ENCODE peak calls at places on chromosomes 1 and 21, in ten cellular contexts. One of them, this sample, is unnamed.

GRCh38 chr1:31064685-31065309 is 720 bp downstream of the PUM1 start:
- DNase-seq in NCI-H1105: no peak
- DNase-seq in HS-5: peak
- DNase-seq in activated CD4-positive, alpha-beta T cell treated with anti-CD3 and anti-CD28 coated beads for 24 hours: no peak
- DNase-seq in tibial artery: peak
- DNase-seq in ascending aorta: no peak
- DNase-seq in DND-41: no peak
- DNase-seq in sciatic nerve: peak
- DNase-seq in effector memory CD8-positive, alpha-beta T cell: no peak
- DNase-seq in WTC11: no peak
- DNase-seq in this sample: no peak

GRCh38 chr1:104466068-104466467 is 716.4 kb downstream of the AMY1C start:
- DNase-seq in tibial artery: no peak
- DNase-seq in ascending aorta: no peak
- DNase-seq in activated CD4-positive, alpha-beta T cell treated with anti-CD3 and anti-CD28 coated beads for 24 hours: no peak
- DNase-seq in NCI-H1105: no peak
- DNase-seq in WTC11: no peak
- DNase-seq in effector memory CD8-positive, alpha-beta T cell: no peak
- DNase-seq in DND-41: no peak
- DNase-seq in HS-5: no peak
- DNase-seq in sciatic nerve: no peak
- DNase-seq in this sample: no peak

GRCh38 chr1:64312431-64312830 is 109.0 kb downstream of the UBE2U start:
- DNase-seq in effector memory CD8-positive, alpha-beta T cell: no peak
- DNase-seq in DND-41: no peak
- DNase-seq in HS-5: no peak
- DNase-seq in activated CD4-positive, alpha-beta T cell treated with anti-CD3 and anti-CD28 coated beads for 24 hours: no peak
- DNase-seq in ascending aorta: no peak
- DNase-seq in NCI-H1105: no peak
- DNase-seq in tibial artery: no peak
- DNase-seq in sciatic nerve: no peak
- DNase-seq in WTC11: no peak
- DNase-seq in this sample: no peak

GRCh38 chr1:53739109-53739681 is at the start of gene GLIS1:
- DNase-seq in tibial artery: peak
- DNase-seq in sciatic nerve: peak
- DNase-seq in DND-41: no peak
- DNase-seq in HS-5: peak
- DNase-seq in activated CD4-positive, alpha-beta T cell treated with anti-CD3 and anti-CD28 coated beads for 24 hours: peak
- DNase-seq in ascending aorta: no peak
- DNase-seq in NCI-H1105: peak
- DNase-seq in effector memory CD8-positive, alpha-beta T cell: peak
- DNase-seq in WTC11: peak
- DNase-seq in this sample: no peak

GRCh38 chr1:212488436-212489283 is 55.9 kb downstream of the NENF start:
- DNase-seq in sciatic nerve: no peak
- DNase-seq in WTC11: no peak
- DNase-seq in NCI-H1105: no peak
- DNase-seq in tibial artery: peak
- DNase-seq in ascending aorta: peak
- DNase-seq in activated CD4-positive, alpha-beta T cell treated with anti-CD3 and anti-CD28 coated beads for 24 hours: no peak
- DNase-seq in effector memory CD8-positive, alpha-beta T cell: no peak
- DNase-seq in HS-5: no peak
- DNase-seq in DND-41: no peak
- DNase-seq in this sample: peak

GRCh38 chr1:157087030-157087429 is 12.6 kb downstream of the ETV3L start:
- DNase-seq in sciatic nerve: no peak
- DNase-seq in tibial artery: no peak
- DNase-seq in activated CD4-positive, alpha-beta T cell treated with anti-CD3 and anti-CD28 coated beads for 24 hours: no peak
- DNase-seq in ascending aorta: no peak
- DNase-seq in effector memory CD8-positive, alpha-beta T cell: no peak
- DNase-seq in NCI-H1105: no peak
- DNase-seq in WTC11: no peak
- DNase-seq in HS-5: no peak
- DNase-seq in DND-41: no peak
- DNase-seq in this sample: no peak

GRCh38 chr1:17742590-17742989 is 12.5 kb upstream of the ACTL8 start:
- DNase-seq in tibial artery: no peak
- DNase-seq in effector memory CD8-positive, alpha-beta T cell: no peak
- DNase-seq in DND-41: no peak
- DNase-seq in sciatic nerve: no peak
- DNase-seq in activated CD4-positive, alpha-beta T cell treated with anti-CD3 and anti-CD28 coated beads for 24 hours: no peak
- DNase-seq in WTC11: no peak
- DNase-seq in NCI-H1105: peak
- DNase-seq in ascending aorta: no peak
- DNase-seq in HS-5: no peak
- DNase-seq in this sample: no peak

GRCh38 chr1:15445390-15446122 is 7.3 kb downstream of the CTRC start:
- DNase-seq in HS-5: no peak
- DNase-seq in ascending aorta: no peak
- DNase-seq in activated CD4-positive, alpha-beta T cell treated with anti-CD3 and anti-CD28 coated beads for 24 hours: no peak
- DNase-seq in effector memory CD8-positive, alpha-beta T cell: no peak
- DNase-seq in tibial artery: no peak
- DNase-seq in WTC11: no peak
- DNase-seq in sciatic nerve: no peak
- DNase-seq in DND-41: no peak
- DNase-seq in NCI-H1105: no peak
- DNase-seq in this sample: no peak

GRCh38 chr1:201715801-201716741 is 112.9 kb upstream of the IPO9 start:
- DNase-seq in effector memory CD8-positive, alpha-beta T cell: no peak
- DNase-seq in HS-5: no peak
- DNase-seq in sciatic nerve: no peak
- DNase-seq in tibial artery: peak
- DNase-seq in WTC11: no peak
- DNase-seq in ascending aorta: no peak
- DNase-seq in NCI-H1105: no peak
- DNase-seq in activated CD4-positive, alpha-beta T cell treated with anti-CD3 and anti-CD28 coated beads for 24 hours: no peak
- DNase-seq in DND-41: no peak
- DNase-seq in this sample: no peak

GRCh38 chr1:203480084-203480483 is 4.5 kb downstream of the PRELP start:
- DNase-seq in HS-5: no peak
- DNase-seq in ascending aorta: no peak
- DNase-seq in NCI-H1105: no peak
- DNase-seq in effector memory CD8-positive, alpha-beta T cell: no peak
- DNase-seq in tibial artery: no peak
- DNase-seq in DND-41: no peak
- DNase-seq in WTC11: no peak
- DNase-seq in activated CD4-positive, alpha-beta T cell treated with anti-CD3 and anti-CD28 coated beads for 24 hours: no peak
- DNase-seq in sciatic nerve: no peak
- DNase-seq in this sample: peak

GRCh38 chr1:244239261-244239770 is 188.2 kb downstream of the ZBTB18 start:
- DNase-seq in effector memory CD8-positive, alpha-beta T cell: no peak
- DNase-seq in HS-5: no peak
- DNase-seq in sciatic nerve: no peak
- DNase-seq in NCI-H1105: peak
- DNase-seq in DND-41: peak
- DNase-seq in ascending aorta: no peak
- DNase-seq in activated CD4-positive, alpha-beta T cell treated with anti-CD3 and anti-CD28 coated beads for 24 hours: no peak
- DNase-seq in WTC11: no peak
- DNase-seq in tibial artery: no peak
- DNase-seq in this sample: no peak

GRCh38 chr21:36126621-36127110 is 8.2 kb upstream of the CBR3 start:
- DNase-seq in NCI-H1105: no peak
- DNase-seq in DND-41: no peak
- DNase-seq in effector memory CD8-positive, alpha-beta T cell: no peak
- DNase-seq in HS-5: no peak
- DNase-seq in WTC11: no peak
- DNase-seq in ascending aorta: no peak
- DNase-seq in activated CD4-positive, alpha-beta T cell treated with anti-CD3 and anti-CD28 coated beads for 24 hours: no peak
- DNase-seq in sciatic nerve: no peak
- DNase-seq in tibial artery: no peak
- DNase-seq in this sample: no peak

GRCh38 chr21:37658994-37659458 is 257.2 kb downstream of the KCNJ6 start:
- DNase-seq in ascending aorta: peak
- DNase-seq in NCI-H1105: no peak
- DNase-seq in activated CD4-positive, alpha-beta T cell treated with anti-CD3 and anti-CD28 coated beads for 24 hours: no peak
- DNase-seq in effector memory CD8-positive, alpha-beta T cell: no peak
- DNase-seq in DND-41: no peak
- DNase-seq in WTC11: no peak
- DNase-seq in sciatic nerve: no peak
- DNase-seq in HS-5: peak
- DNase-seq in tibial artery: no peak
- DNase-seq in this sample: peak

GRCh38 chr1:165738794-165739193 is 29.9 kb downstream of the TMCO1 start:
- DNase-seq in activated CD4-positive, alpha-beta T cell treated with anti-CD3 and anti-CD28 coated beads for 24 hours: no peak
- DNase-seq in WTC11: no peak
- DNase-seq in tibial artery: no peak
- DNase-seq in ascending aorta: no peak
- DNase-seq in DND-41: no peak
- DNase-seq in effector memory CD8-positive, alpha-beta T cell: no peak
- DNase-seq in HS-5: no peak
- DNase-seq in sciatic nerve: no peak
- DNase-seq in NCI-H1105: no peak
- DNase-seq in this sample: no peak

GRCh38 chr1:226310123-226310540 is 1.2 kb upstream of the LIN9 start:
- DNase-seq in activated CD4-positive, alpha-beta T cell treated with anti-CD3 and anti-CD28 coated beads for 24 hours: no peak
- DNase-seq in NCI-H1105: no peak
- DNase-seq in DND-41: peak
- DNase-seq in effector memory CD8-positive, alpha-beta T cell: no peak
- DNase-seq in ascending aorta: no peak
- DNase-seq in WTC11: no peak
- DNase-seq in HS-5: no peak
- DNase-seq in tibial artery: no peak
- DNase-seq in sciatic nerve: no peak
- DNase-seq in this sample: no peak

GRCh38 chr1:48617227-48617626 is 145.2 kb upstream of the SPATA6 start:
- DNase-seq in ascending aorta: no peak
- DNase-seq in HS-5: no peak
- DNase-seq in NCI-H1105: no peak
- DNase-seq in DND-41: no peak
- DNase-seq in tibial artery: no peak
- DNase-seq in activated CD4-positive, alpha-beta T cell treated with anti-CD3 and anti-CD28 coated beads for 24 hours: no peak
- DNase-seq in WTC11: no peak
- DNase-seq in sciatic nerve: no peak
- DNase-seq in effector memory CD8-positive, alpha-beta T cell: no peak
- DNase-seq in this sample: peak

GRCh38 chr1:177794316-177794991 is 175.4 kb downstream of the SEC16B start:
- DNase-seq in ascending aorta: no peak
- DNase-seq in NCI-H1105: no peak
- DNase-seq in effector memory CD8-positive, alpha-beta T cell: no peak
- DNase-seq in tibial artery: no peak
- DNase-seq in sciatic nerve: no peak
- DNase-seq in activated CD4-positive, alpha-beta T cell treated with anti-CD3 and anti-CD28 coated beads for 24 hours: no peak
- DNase-seq in WTC11: no peak
- DNase-seq in DND-41: no peak
- DNase-seq in HS-5: no peak
- DNase-seq in this sample: peak

GRCh38 chr1:210260087-210260486 is 27.5 kb downstream of the SERTAD4 start:
- DNase-seq in NCI-H1105: no peak
- DNase-seq in tibial artery: no peak
- DNase-seq in sciatic nerve: no peak
- DNase-seq in ascending aorta: no peak
- DNase-seq in DND-41: no peak
- DNase-seq in effector memory CD8-positive, alpha-beta T cell: no peak
- DNase-seq in HS-5: no peak
- DNase-seq in WTC11: no peak
- DNase-seq in activated CD4-positive, alpha-beta T cell treated with anti-CD3 and anti-CD28 coated beads for 24 hours: no peak
- DNase-seq in this sample: no peak

GRCh38 chr1:18041685-18042355 is 65.8 kb upstream of the IGSF21 start:
- DNase-seq in sciatic nerve: no peak
- DNase-seq in WTC11: peak
- DNase-seq in DND-41: no peak
- DNase-seq in ascending aorta: no peak
- DNase-seq in tibial artery: no peak
- DNase-seq in NCI-H1105: no peak
- DNase-seq in effector memory CD8-positive, alpha-beta T cell: no peak
- DNase-seq in activated CD4-positive, alpha-beta T cell treated with anti-CD3 and anti-CD28 coated beads for 24 hours: no peak
- DNase-seq in HS-5: no peak
- DNase-seq in this sample: no peak

GRCh38 chr1:219220945-219221344 is 47.3 kb downstream of the LYPLAL1 start:
- DNase-seq in DND-41: no peak
- DNase-seq in sciatic nerve: no peak
- DNase-seq in tibial artery: no peak
- DNase-seq in effector memory CD8-positive, alpha-beta T cell: no peak
- DNase-seq in ascending aorta: no peak
- DNase-seq in HS-5: no peak
- DNase-seq in NCI-H1105: no peak
- DNase-seq in WTC11: no peak
- DNase-seq in activated CD4-positive, alpha-beta T cell treated with anti-CD3 and anti-CD28 coated beads for 24 hours: no peak
- DNase-seq in this sample: no peak